ENCODE peak calls at places on chromosomes 11 and 22, in eight cellular contexts. N, U, H, T, X, V, Z and E are unnamed samples.

GRCh38 chr11:44904261-44905080 is 46.2 kb downstream of the TP53I11 start:
- DNase-seq in N (no peak), U (no peak), H (no peak), T (no peak), X (no peak), V (no peak), Z (no peak), E (no peak)

GRCh38 chr22:36365020-36365411 is 22.8 kb downstream of the MYH9 start:
- DNase-seq in N (peak; percentile 88), U (peak; percentile 88), H (no peak), T (no peak), X (peak; percentile 86), V (peak; percentile 83), Z (no peak), E (no peak)

GRCh38 chr11:61891331-61892084 is at the start of gene FADS3:
- DNase-seq in N (peak; percentile 63), U (peak; percentile 78), H (peak; percentile 65), T (peak; percentile 79), X (peak; percentile 56), V (peak; percentile 45), Z (peak; percentile 90), E (peak; percentile 95)

GRCh38 chr11:115008774-115009173 is 330.4 kb downstream of the NXPE2 start:
- DNase-seq in N (no peak), U (no peak), H (no peak), T (no peak), X (no peak), V (no peak), Z (no peak), E (no peak)

GRCh38 chr11:129815596-129816461 is at the start of gene TMEM45B:
- DNase-seq in N (peak; percentile 30), U (peak; percentile 14), H (peak; percentile 35), T (peak; percentile 53), X (peak; percentile 34), V (peak; percentile 4), Z (no peak), E (no peak)

GRCh38 chr22:39259698-39260097 is 14.9 kb upstream of the PDGFB start:
- DNase-seq in N (no peak), U (no peak), H (no peak), T (no peak), X (no peak), V (no peak), Z (no peak), E (no peak)

GRCh38 chr11:854601-855342 is 12.1 kb downstream of the TSPAN4 start:
- DNase-seq in N (no peak), U (no peak), H (no peak), T (no peak), X (no peak), V (no peak), Z (no peak), E (no peak)

GRCh38 chr22:36580371-36580770 is 51.4 kb upstream of the EIF3D start:
- DNase-seq in N (no peak), U (no peak), H (no peak), T (no peak), X (no peak), V (no peak), Z (no peak), E (no peak)

GRCh38 chr11:64305691-64306562 is 603 bp downstream of the ESRRA start:
- DNase-seq in N (peak; percentile 77), U (peak; percentile 88), H (peak; percentile 52), T (peak; percentile 67), X (peak; percentile 60), V (peak; percentile 60), Z (no peak), E (peak; percentile 94)

GRCh38 chr22:38569181-38569971 is 607 bp downstream of the DMC1 start:
- DNase-seq in N (peak; percentile 5), U (no peak), H (peak; percentile 11), T (peak; percentile 22), X (no peak), V (no peak), Z (no peak), E (no peak)